ENCODE peak calls at places on chromosomes 4 and X, in seven cellular contexts. P, H, U, B, G, E and W are unnamed samples. For H3K36me3 and H3K4me1, the result is how much of the 10 kb centered on the place peaks cover.

GRCh38 chrX:130118941-130119640 is 8.8 kb upstream of the ELF4 start:
- DNase-seq in P (no peak), H (peak), U (peak), B (no peak), G (peak), E (no peak), W (peak)

GRCh38 chr4:79163981-79164490 is 161.8 kb downstream of the NAA11 start:
- DNase-seq in P (no peak), H (no peak), U (no peak), B (no peak), G (no peak), E (no peak), W (no peak)

GRCh38 chr4:85728471-85728870 is 253.5 kb downstream of the ARHGAP24 start:
- DNase-seq in P (no peak), H (no peak), U (no peak), B (no peak), G (no peak), E (no peak), W (no peak)

GRCh38 chrX:154761977-154762528 is 611 bp upstream of the DKC1 start:
- DNase-seq in P (no peak), H (no peak), U (no peak), B (peak), G (peak), E (no peak), W (no peak)

GRCh38 chr4:29805245-29805644 is 914.9 kb upstream of the PCDH7 start:
- DNase-seq in P (no peak), H (peak), U (no peak), B (no peak), G (no peak), E (peak), W (peak)

GRCh38 chr4:108313546-108314339 is 145.0 kb upstream of the LEF1 start:
- DNase-seq in P (no peak), H (no peak), U (no peak), B (no peak), G (no peak), E (peak), W (no peak)

GRCh38 chr4:168440442-168441264 is 39.6 kb downstream of the DDX60L start:
- DNase-seq in P (no peak), H (peak), U (peak), B (no peak), G (peak), E (no peak), W (peak)

GRCh38 chr4:12562016-12562415 is 922.1 kb downstream of the RAB28 start:
- DNase-seq in P (no peak), H (no peak), U (no peak), B (no peak), G (no peak), E (no peak), W (no peak)

GRCh38 chrX:19810809-19811208 is 76.6 kb downstream of the SH3KBP1 start:
- DNase-seq in P (no peak), H (peak), U (no peak), B (no peak), G (peak), E (no peak), W (peak)

GRCh38 chr4:173698557-173699262 is 168.7 kb upstream of the HAND2 start:
- DNase-seq in P (no peak), H (no peak), U (no peak), B (no peak), G (peak), E (no peak), W (no peak)

GRCh38 chr4:173696011-173696410 is 166.0 kb upstream of the HAND2 start:
- DNase-seq in P (no peak), H (no peak), U (no peak), B (no peak), G (no peak), E (no peak), W (no peak)

GRCh38 chr4:173697840-173698239 is 167.8 kb upstream of the HAND2 start:
- DNase-seq in P (no peak), H (no peak), U (no peak), B (no peak), G (no peak), E (no peak), W (no peak)

GRCh38 chr4:173699841-173700475 is 169.9 kb upstream of the HAND2 start:
- DNase-seq in P (no peak), H (no peak), U (no peak), B (no peak), G (no peak), E (no peak), W (no peak)

DNA sequence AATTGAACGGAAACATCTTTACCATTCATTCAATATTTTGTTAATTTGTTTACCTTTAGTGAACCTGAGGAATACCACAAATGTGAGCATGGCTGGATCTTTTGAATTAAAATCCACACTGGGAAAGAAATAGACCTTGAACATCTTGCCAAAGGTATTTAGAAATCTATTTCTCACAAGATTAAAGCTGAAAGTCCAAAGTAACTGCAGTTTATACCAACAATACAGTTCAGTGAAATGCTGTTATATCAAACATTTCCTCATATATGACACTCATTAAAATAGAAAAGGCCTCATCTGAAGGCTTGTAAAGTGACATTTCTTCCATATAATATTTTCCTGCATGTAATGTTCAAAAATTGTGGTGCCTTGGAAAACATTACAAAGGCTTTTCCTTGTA is 166.5 kb upstream of the HAND2 start:
- DNase-seq in P (no peak), H (no peak), U (no peak), B (no peak), G (no peak), E (no peak), W (no peak)
- H3K36me3 ChIP-seq in P (under half), H (under half), U (under half), B (under half), G (under half), E (under half), W (under half)

GRCh38 chr4:7830747-7831146 is 108.9 kb downstream of the AFAP1 start:
- DNase-seq in P (no peak), H (no peak), U (no peak), B (no peak), G (no peak), E (no peak), W (no peak)
- H3K9ac ChIP-seq in P (no peak), H (no peak), U (no peak), B (no peak), G (peak), E (no peak), W (no peak)

GRCh38 chrX:54066841-54067240 is 22.6 kb upstream of the PHF8 start:
- DNase-seq in P (no peak), H (peak), U (peak), B (no peak), G (peak), E (no peak), W (peak)
- H3K4me1 ChIP-seq in P (under half), H (under half), U (under half), B (under half), G (under half), E (under half), W (under half)

DNA sequence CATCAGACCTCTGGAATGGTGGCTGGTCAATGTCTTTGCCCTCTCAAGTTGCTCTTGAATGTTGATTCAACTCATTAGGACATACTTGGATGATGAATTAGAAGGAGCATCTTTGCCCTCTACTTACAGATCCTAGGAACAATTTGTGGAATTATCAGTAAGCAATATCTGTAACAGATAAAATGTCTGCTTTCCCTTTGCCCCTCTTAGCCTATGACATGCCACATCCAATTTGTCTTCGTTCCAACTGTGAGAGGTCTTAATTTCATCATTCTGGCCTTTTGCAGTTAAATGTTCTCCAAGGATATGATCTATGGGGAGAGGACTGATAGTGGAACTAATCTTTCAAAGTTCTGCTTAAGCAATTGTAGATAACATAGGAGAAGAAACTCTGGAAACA is 148.3 kb downstream of the PDE5A start:
- DNase-seq in P (no peak), H (no peak), U (no peak), B (no peak), G (no peak), E (no peak), W (no peak)
- H3K36me3 ChIP-seq in P (half or more), H (under half), U (under half), B (half or more), G (under half), E (half or more), W (half or more)